ENCODE peak calls at places on chromosomes 6 and 20, in eight cellular contexts. J, V, W, B, Q, G, D and N are unnamed samples.

GRCh38 chr6:87660226-87660886 is 41.7 kb downstream of the AKIRIN2 start:
- DNase-seq in J (no peak), Q (no peak), D (no peak), W (no peak), V (no peak), B (no peak), G (no peak), N (no peak)

GRCh38 chr6:25278914-25279747 is at the start of gene CARMIL1:
- DNase-seq in G (peak; percentile 92), B (peak; percentile 94), D (peak; percentile 54), W (peak; percentile 93), J (peak; percentile 77), Q (peak; percentile 73), V (peak; percentile 84), N (peak; percentile 92)

GRCh38 chr20:11726021-11726420 is 191.7 kb upstream of the BTBD3 start:
- DNase-seq in D (no peak), W (no peak), V (no peak), B (no peak), G (no peak), J (no peak), Q (no peak), N (no peak)

GRCh38 chr20:63495771-63496403 is 3.0 kb downstream of the EEF1A2 start:
- DNase-seq in V (peak; percentile 70), W (peak; percentile 91), D (peak; percentile 49), B (peak; percentile 89), G (peak; percentile 84), Q (peak; percentile 73), J (peak; percentile 81), N (peak; percentile 57)

GRCh38 chr6:149694926-149695325 is 23.0 kb downstream of the LATS1 start:
- DNase-seq in W (no peak), V (no peak), J (no peak), D (no peak), G (no peak), Q (no peak), B (no peak), N (no peak)

GRCh38 chr20:44780226-44780625 is 30.1 kb downstream of the RIMS4 start:
- DNase-seq in D (peak; percentile 55), V (peak; percentile 58), Q (no peak), G (peak; percentile 83), W (peak; percentile 81), B (peak; percentile 89), J (no peak), N (peak; percentile 20)

GRCh38 chr6:6790891-6791290 is 202.4 kb downstream of the LY86 start:
- DNase-seq in D (peak; percentile 33), V (no peak), W (no peak), J (no peak), B (no peak), Q (no peak), G (peak; percentile 39), N (peak; percentile 53)

GRCh38 chr6:106145741-106146227 is 59.6 kb downstream of the PRDM1 start:
- DNase-seq in W (no peak), V (no peak), B (peak; percentile 85), J (no peak), G (no peak), D (no peak), Q (no peak), N (no peak)

GRCh38 chr6:47733879-47734558 is 35.6 kb downstream of the ADGRF4 start:
- DNase-seq in W (no peak), V (no peak), G (peak; percentile 39), Q (no peak), D (peak; percentile 28), B (no peak), J (no peak), N (peak; percentile 41)

GRCh38 chr6:10947966-10948365 is 61.1 kb downstream of the SYCP2L start:
- DNase-seq in D (no peak), V (no peak), G (no peak), B (no peak), J (no peak), Q (no peak), W (no peak), N (no peak)

GRCh38 chr6:10719386-10720228 is 3.3 kb upstream of the TMEM14C start:
- DNase-seq in B (no peak), V (peak; percentile 53), J (peak; percentile 62), W (no peak), G (no peak), Q (peak; percentile 71), D (peak; percentile 72), N (peak; percentile 39)

GRCh38 chr20:62979876-62980373 is 26.8 kb downstream of the BHLHE23 start:
- DNase-seq in D (no peak), G (no peak), W (no peak), B (no peak), J (no peak), Q (no peak), V (no peak), N (no peak)

GRCh38 chr20:6122873-6123649 is at the start of gene FERMT1:
- DNase-seq in D (peak; percentile 84), W (peak; percentile 80), J (no peak), G (peak; percentile 89), Q (no peak), V (peak; percentile 65), B (peak; percentile 89), N (peak; percentile 85)

GRCh38 chr20:47506335-47506734 is 4.6 kb downstream of the NCOA3 start:
- DNase-seq in W (no peak), G (no peak), Q (no peak), V (no peak), D (no peak), J (no peak), B (peak; percentile 11), N (no peak)

GRCh38 chr20:47506850-47507249 is 5.2 kb downstream of the NCOA3 start:
- DNase-seq in Q (no peak), W (no peak), D (no peak), G (no peak), B (peak; percentile 24), V (no peak), J (no peak), N (no peak)

GRCh38 chr20:47508228-47508752 is 6.6 kb downstream of the NCOA3 start:
- DNase-seq in J (no peak), V (no peak), W (no peak), G (no peak), B (no peak), Q (no peak), D (no peak), N (no peak)

GRCh38 chr20:47509685-47510084 is 8.0 kb downstream of the NCOA3 start:
- DNase-seq in D (no peak), Q (no peak), J (no peak), G (no peak), W (no peak), B (no peak), V (no peak), N (no peak)

DNA sequence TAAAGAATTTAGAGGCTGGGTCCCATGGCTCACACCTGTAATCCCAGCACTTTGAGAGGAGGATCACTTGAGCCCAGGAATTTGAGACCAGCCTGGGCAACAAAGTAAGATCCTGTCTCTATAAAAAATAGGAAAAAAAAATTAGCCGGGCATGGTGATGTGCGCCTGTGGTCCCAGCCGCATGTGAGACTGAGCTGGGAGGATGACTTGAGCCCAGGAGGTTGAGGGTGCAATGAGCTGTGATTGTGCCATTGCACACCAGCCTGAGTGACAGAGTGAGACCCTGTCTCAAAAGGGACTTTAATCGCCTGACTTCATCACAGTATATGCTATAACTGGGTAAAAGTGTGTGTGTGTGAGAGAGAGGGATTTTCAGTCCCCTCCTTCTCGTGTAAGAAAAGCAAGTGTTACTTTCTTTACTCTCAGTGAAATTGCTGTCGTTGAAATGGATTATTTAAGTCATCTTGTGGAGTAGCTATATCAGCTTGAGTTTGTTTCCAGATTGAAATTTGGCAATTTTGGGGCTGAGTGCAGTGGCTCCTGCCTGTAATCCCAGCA is 7.5 kb downstream of the NCOA3 start:
- DNase-seq in W (no peak), D (no peak), G (no peak), B (peak; percentile 35), Q (no peak), J (no peak), V (no peak), N (no peak)
- H3K4me1 ChIP-seq in W (peaks cover 2% of the 10 kb centered on the region), D (peaks cover 76% of the 10 kb centered on the region), G (peaks cover under 1% of the 10 kb centered on the region), B (peaks cover 4% of the 10 kb centered on the region), Q (peaks cover 38% of the 10 kb centered on the region), J (peaks cover 64% of the 10 kb centered on the region), V (peaks cover 3% of the 10 kb centered on the region), N (no peaks in the 10 kb centered on the region)

GRCh38 chr6:127342296-127342945 is 988 bp downstream of the ECHDC1 start:
- DNase-seq in V (no peak), W (no peak), B (peak; percentile 67), Q (no peak), G (peak; percentile 46), D (peak; percentile 85), J (no peak), N (peak; percentile 70)
- H3K27ac ChIP-seq in V (no peak overlapping the region), W (no peak overlapping the region), B (peak overlapping the region; percentile 91), Q (peak overlapping the region; percentile 93), G (peak overlapping the region; percentile 91), D (peak overlapping the region; percentile 86), J (peak overlapping the region; percentile 76), N (peak overlapping the region; percentile 95)

GRCh38 chr6:41396335-41396734 is 60.9 kb downstream of the NCR2 start:
- DNase-seq in V (no peak), B (no peak), J (no peak), D (no peak), G (no peak), Q (no peak), W (no peak), N (no peak)
- H3K4me3 ChIP-seq in V (no peak overlapping the region), B (no peak overlapping the region), J (no peak overlapping the region), D (no peak overlapping the region), G (no peak overlapping the region), Q (no peak overlapping the region), W (no peak overlapping the region), N (no peak overlapping the region)

GRCh38 chr6:170485159-170485558 is 67.9 kb downstream of the PSMB1 start:
- DNase-seq in D (no peak), G (no peak), B (peak; percentile 45), W (no peak), V (no peak), Q (no peak), J (no peak), N (no peak)

GRCh38 chr6:170475118-170475517 is 78.0 kb downstream of the PSMB1 start:
- DNase-seq in W (no peak), J (no peak), D (no peak), B (no peak), G (no peak), Q (no peak), V (no peak), N (no peak)

GRCh38 chr6:170483413-170483812 is 69.7 kb downstream of the PSMB1 start:
- DNase-seq in J (no peak), V (no peak), D (no peak), Q (no peak), W (no peak), B (no peak), G (no peak), N (no peak)

GRCh38 chr6:170476360-170476759 is 76.7 kb downstream of the PSMB1 start:
- DNase-seq in G (no peak), V (no peak), D (no peak), J (no peak), W (no peak), B (no peak), Q (no peak), N (no peak)

DNA sequence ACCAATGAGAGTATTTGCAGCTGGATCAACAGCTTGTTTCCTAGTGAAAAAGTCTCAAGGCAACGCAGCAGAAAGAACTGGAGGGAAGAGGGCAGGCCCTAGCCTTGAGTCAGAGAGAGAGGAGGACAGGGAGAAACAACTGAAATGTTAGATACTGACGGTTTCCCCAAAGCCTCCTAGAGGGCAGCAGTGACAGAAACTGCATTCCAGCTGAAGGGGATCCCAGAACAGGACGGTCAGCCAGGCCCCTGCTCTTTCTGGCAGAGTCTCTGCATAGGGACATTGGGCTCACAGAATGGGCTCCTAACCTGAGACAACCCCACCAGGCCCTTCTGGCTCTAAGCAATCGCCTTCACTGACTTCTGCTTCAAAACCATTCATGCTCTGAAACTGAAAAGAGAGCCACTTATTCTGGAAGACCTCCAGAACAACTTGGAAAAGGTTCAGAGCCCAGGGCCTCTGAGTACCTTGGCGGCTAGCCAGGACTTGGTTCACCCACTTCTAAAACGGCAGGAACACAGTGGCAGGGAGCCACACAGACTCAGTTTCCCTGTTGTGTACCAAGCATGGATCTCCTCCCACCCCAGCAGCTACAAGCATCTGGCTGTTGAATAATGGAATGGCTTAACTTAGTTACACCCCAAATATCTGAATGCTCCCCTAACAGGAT is 72.9 kb downstream of the PSMB1 start:
- DNase-seq in V (no peak), D (no peak), Q (no peak), W (no peak), G (peak; percentile 21), B (peak; percentile 62), J (no peak), N (no peak)
- H3K4me1 ChIP-seq in V (no peaks in the 10 kb centered on the region), D (no peaks in the 10 kb centered on the region), Q (no peaks in the 10 kb centered on the region), W (no peaks in the 10 kb centered on the region), G (no peaks in the 10 kb centered on the region), B (no peaks in the 10 kb centered on the region), J (no peaks in the 10 kb centered on the region), N (no peaks in the 10 kb centered on the region)